ENCODE peak calls at places on chromosomes 6 and 20, in eight cellular contexts. D, Y, V, R, A, H, E and G are unnamed samples.

GRCh38 chr20:57389695-57390603 is 1.2 kb upstream of the RBM38 start:
- DNase-seq in D (peak; percentile 83), Y (no peak), V (no peak), R (peak; percentile 80), A (no peak), H (no peak), E (peak; percentile 36), G (peak; percentile 40)

GRCh38 chr6:41652876-41653641 is 14.8 kb downstream of the MDFI start:
- DNase-seq in D (no peak), Y (no peak), V (no peak), R (no peak), A (no peak), H (no peak), E (no peak), G (no peak)

GRCh38 chr6:23316131-23316530 is 746.8 kb downstream of the HDGFL1 start:
- DNase-seq in D (no peak), Y (peak; percentile 28), V (no peak), R (no peak), A (no peak), H (no peak), E (no peak), G (no peak)

GRCh38 chr6:27591660-27592059 is 118.8 kb upstream of the ZNF184 start:
- DNase-seq in D (peak; percentile 75), Y (peak; percentile 30), V (peak; percentile 53), R (peak; percentile 30), A (no peak), H (peak; percentile 25), E (peak; percentile 16), G (peak; percentile 71)

GRCh38 chr6:125989631-125990030 is 3.3 kb downstream of the TRMT11 start:
- DNase-seq in D (no peak), Y (no peak), V (no peak), R (no peak), A (no peak), H (no peak), E (no peak), G (no peak)

GRCh38 chr20:8464368-8464767 is 332.3 kb downstream of the PLCB1 start:
- DNase-seq in D (no peak), Y (no peak), V (no peak), R (no peak), A (peak; percentile 7), H (no peak), E (no peak), G (no peak)

GRCh38 chr20:37359836-37360235 is 13.9 kb downstream of the SRC start:
- DNase-seq in D (no peak), Y (no peak), V (no peak), R (no peak), A (no peak), H (no peak), E (no peak), G (no peak)

GRCh38 chr20:44208165-44208564 is 2.4 kb downstream of the OSER1 start:
- DNase-seq in D (no peak), Y (no peak), V (no peak), R (no peak), A (no peak), H (no peak), E (no peak), G (no peak)

GRCh38 chr6:71181565-71181964 is 107.0 kb upstream of the OGFRL1 start:
- DNase-seq in D (no peak), Y (peak; percentile 85), V (peak; percentile 92), R (no peak), A (peak; percentile 13), H (no peak), E (no peak), G (no peak)

GRCh38 chr20:24566656-24567055 is 97.2 kb downstream of the SYNDIG1 start:
- DNase-seq in D (no peak), Y (no peak), V (no peak), R (no peak), A (no peak), H (no peak), E (no peak), G (no peak)

GRCh38 chr6:116352515-116353471 is 18.0 kb upstream of the DSE start:
- DNase-seq in D (peak; percentile 56), Y (peak; percentile 53), V (peak; percentile 22), R (no peak), A (no peak), H (no peak), E (no peak), G (peak; percentile 10)

GRCh38 chr20:17860306-17861197 is 108.0 kb downstream of the SNX5 start:
- DNase-seq in D (no peak), Y (no peak), V (no peak), R (no peak), A (no peak), H (no peak), E (no peak), G (no peak)

GRCh38 chr20:36335187-36335870 is 29.2 kb downstream of the DLGAP4 start:
- DNase-seq in D (no peak), Y (no peak), V (no peak), R (no peak), A (no peak), H (no peak), E (no peak), G (no peak)

GRCh38 chr20:17885544-17885943 is 83.0 kb downstream of the SNX5 start:
- DNase-seq in D (no peak), Y (peak; percentile 66), V (no peak), R (no peak), A (no peak), H (no peak), E (peak; percentile 44), G (no peak)